ENCODE peak calls at places on chromosomes 13 and 19, in eight cellular contexts. One of them, this sample, is unnamed.

GRCh38 chr13:112454648-112455334 is 78.6 kb downstream of the SPACA7 start:
- DNase-seq in AG04449: no peak
- DNase-seq in MM.1S: no peak
- DNase-seq in AG09309: no peak
- DNase-seq in AG04450: no peak
- DNase-seq in colonic mucosa: no peak
- DNase-seq in fibroblast of lung: no peak
- DNase-seq in A673: no peak
- DNase-seq in this sample: no peak

GRCh38 chr13:114044486-114044885 is 70.6 kb upstream of the C13orf46 start:
- DNase-seq in fibroblast of lung: peak
- DNase-seq in colonic mucosa: no peak
- DNase-seq in A673: peak
- DNase-seq in AG09309: no peak
- DNase-seq in MM.1S: no peak
- DNase-seq in AG04449: no peak
- DNase-seq in AG04450: no peak
- DNase-seq in this sample: no peak

GRCh38 chr13:106599875-106600797 is 32.2 kb upstream of the ARGLU1 start:
- DNase-seq in AG09309: peak
- DNase-seq in fibroblast of lung: peak
- DNase-seq in MM.1S: no peak
- DNase-seq in AG04449: peak
- DNase-seq in colonic mucosa: peak
- DNase-seq in AG04450: peak
- DNase-seq in A673: peak
- DNase-seq in this sample: no peak

GRCh38 chr13:76293751-76294150 is 592.5 kb downstream of the KCTD12 start:
- DNase-seq in fibroblast of lung: peak
- DNase-seq in AG09309: no peak
- DNase-seq in AG04449: no peak
- DNase-seq in colonic mucosa: no peak
- DNase-seq in AG04450: no peak
- DNase-seq in MM.1S: no peak
- DNase-seq in A673: no peak
- DNase-seq in this sample: no peak

GRCh38 chr19:49553451-49554271 is 25.9 kb downstream of the RCN3 start:
- DNase-seq in AG04449: peak
- DNase-seq in fibroblast of lung: no peak
- DNase-seq in A673: no peak
- DNase-seq in MM.1S: no peak
- DNase-seq in AG09309: peak
- DNase-seq in colonic mucosa: peak
- DNase-seq in AG04450: no peak
- DNase-seq in this sample: no peak

GRCh38 chr13:38210928-38211596 is 138.6 kb upstream of the UFM1 start:
- DNase-seq in colonic mucosa: no peak
- DNase-seq in MM.1S: no peak
- DNase-seq in AG04450: no peak
- DNase-seq in fibroblast of lung: no peak
- DNase-seq in AG04449: no peak
- DNase-seq in AG09309: no peak
- DNase-seq in A673: no peak
- DNase-seq in this sample: no peak

GRCh38 chr13:72258340-72258981 is 391.5 kb upstream of the DACH1 start:
- DNase-seq in AG04449: no peak
- DNase-seq in AG04450: no peak
- DNase-seq in fibroblast of lung: no peak
- DNase-seq in MM.1S: no peak
- DNase-seq in colonic mucosa: no peak
- DNase-seq in AG09309: no peak
- DNase-seq in A673: no peak
- DNase-seq in this sample: no peak

GRCh38 chr19:19742773-19743172 is 9.9 kb upstream of the ZNF14 start:
- DNase-seq in MM.1S: no peak
- DNase-seq in colonic mucosa: no peak
- DNase-seq in AG04449: no peak
- DNase-seq in A673: no peak
- DNase-seq in fibroblast of lung: no peak
- DNase-seq in AG09309: no peak
- DNase-seq in AG04450: no peak
- DNase-seq in this sample: no peak

GRCh38 chr19:18476507-18477041 is 38.6 kb upstream of the ISYNA1 start:
- DNase-seq in AG09309: no peak
- DNase-seq in A673: no peak
- DNase-seq in AG04449: no peak
- DNase-seq in AG04450: no peak
- DNase-seq in MM.1S: no peak
- DNase-seq in colonic mucosa: no peak
- DNase-seq in fibroblast of lung: no peak
- DNase-seq in this sample: no peak

GRCh38 chr19:14718522-14719113 is 28.8 kb downstream of the ZNF333 start:
- DNase-seq in MM.1S: no peak
- DNase-seq in colonic mucosa: no peak
- DNase-seq in AG04450: no peak
- DNase-seq in AG04449: no peak
- DNase-seq in AG09309: no peak
- DNase-seq in A673: no peak
- DNase-seq in fibroblast of lung: peak
- DNase-seq in this sample: no peak

GRCh38 chr13:97397267-97397666 is 36.7 kb upstream of the RAP2A start:
- DNase-seq in AG04450: no peak
- DNase-seq in fibroblast of lung: no peak
- DNase-seq in AG09309: no peak
- DNase-seq in colonic mucosa: no peak
- DNase-seq in MM.1S: no peak
- DNase-seq in AG04449: no peak
- DNase-seq in A673: no peak
- DNase-seq in this sample: no peak

GRCh38 chr13:31431722-31432137 is 232.0 kb downstream of the B3GLCT start:
- DNase-seq in AG04449: no peak
- DNase-seq in AG09309: no peak
- DNase-seq in colonic mucosa: peak
- DNase-seq in AG04450: no peak
- DNase-seq in fibroblast of lung: peak
- DNase-seq in A673: peak
- DNase-seq in MM.1S: peak
- DNase-seq in this sample: peak

GRCh38 chr13:68696907-68697306 is 1410.7 kb upstream of the ATXN8OS start:
- DNase-seq in A673: no peak
- DNase-seq in fibroblast of lung: no peak
- DNase-seq in colonic mucosa: no peak
- DNase-seq in AG04450: no peak
- DNase-seq in AG04449: no peak
- DNase-seq in AG09309: no peak
- DNase-seq in MM.1S: no peak
- DNase-seq in this sample: no peak

GRCh38 chr13:81540777-81541176 is 1199.9 kb upstream of the SPRY2 start:
- DNase-seq in fibroblast of lung: peak
- DNase-seq in AG09309: no peak
- DNase-seq in AG04450: no peak
- DNase-seq in A673: peak
- DNase-seq in MM.1S: no peak
- DNase-seq in colonic mucosa: no peak
- DNase-seq in AG04449: no peak
- DNase-seq in this sample: no peak

DNA sequence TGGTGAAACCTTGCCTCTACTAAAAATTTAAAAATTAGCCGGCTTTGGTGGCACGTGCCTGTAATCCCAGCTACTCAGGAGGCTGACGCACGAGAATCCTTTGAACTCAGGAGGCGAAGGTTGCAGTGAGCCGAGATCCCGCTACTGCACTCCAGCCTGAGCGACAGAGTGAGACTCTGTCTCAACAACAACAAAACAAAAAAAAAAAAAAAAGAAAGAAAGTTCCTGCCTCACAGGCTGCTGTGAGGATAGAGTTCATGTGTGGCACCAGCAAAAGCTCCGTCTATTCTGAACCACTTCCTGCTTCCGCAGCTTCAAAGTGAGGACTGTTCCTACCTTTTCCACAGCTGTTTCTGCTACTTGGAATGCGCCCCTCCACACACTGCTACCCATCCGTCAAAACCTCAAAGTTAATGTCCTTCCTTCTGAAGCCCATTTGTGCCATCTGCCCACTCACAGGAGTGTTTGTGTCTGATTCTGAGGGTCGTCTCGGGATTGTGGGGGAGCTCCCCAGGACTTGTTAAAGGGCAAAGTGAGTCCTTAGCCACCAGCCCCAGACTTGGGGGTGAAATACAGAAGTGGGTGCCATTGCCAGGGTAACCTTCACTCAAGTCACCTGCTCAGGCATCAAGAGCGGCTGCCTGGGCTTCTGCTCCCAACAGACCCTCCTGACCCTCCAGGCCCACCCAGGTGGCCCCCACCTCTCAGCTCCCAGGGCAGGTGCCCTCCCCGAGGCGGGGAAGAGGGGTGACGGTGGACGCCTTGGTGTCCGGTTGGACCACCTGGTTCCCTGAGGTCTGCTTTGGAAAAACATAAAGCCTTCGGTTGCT is 2.9 kb downstream of the MFSD12 start:
- DNase-seq in colonic mucosa: no peak
- DNase-seq in AG09309: no peak
- DNase-seq in AG04449: no peak
- DNase-seq in MM.1S: peak
- DNase-seq in A673: no peak
- DNase-seq in AG04450: no peak
- DNase-seq in fibroblast of lung: no peak
- DNase-seq in this sample: no peak
- H3K4me3 ChIP-seq in colonic mucosa: no peak
- H3K4me3 ChIP-seq in AG09309: no peak
- H3K4me3 ChIP-seq in AG04449: peak
- H3K4me3 ChIP-seq in MM.1S: no peak
- H3K4me3 ChIP-seq in A673: no peak
- H3K4me3 ChIP-seq in AG04450: no peak
- H3K4me3 ChIP-seq in fibroblast of lung: no peak
- H3K4me3 ChIP-seq in this sample: no peak

DNA sequence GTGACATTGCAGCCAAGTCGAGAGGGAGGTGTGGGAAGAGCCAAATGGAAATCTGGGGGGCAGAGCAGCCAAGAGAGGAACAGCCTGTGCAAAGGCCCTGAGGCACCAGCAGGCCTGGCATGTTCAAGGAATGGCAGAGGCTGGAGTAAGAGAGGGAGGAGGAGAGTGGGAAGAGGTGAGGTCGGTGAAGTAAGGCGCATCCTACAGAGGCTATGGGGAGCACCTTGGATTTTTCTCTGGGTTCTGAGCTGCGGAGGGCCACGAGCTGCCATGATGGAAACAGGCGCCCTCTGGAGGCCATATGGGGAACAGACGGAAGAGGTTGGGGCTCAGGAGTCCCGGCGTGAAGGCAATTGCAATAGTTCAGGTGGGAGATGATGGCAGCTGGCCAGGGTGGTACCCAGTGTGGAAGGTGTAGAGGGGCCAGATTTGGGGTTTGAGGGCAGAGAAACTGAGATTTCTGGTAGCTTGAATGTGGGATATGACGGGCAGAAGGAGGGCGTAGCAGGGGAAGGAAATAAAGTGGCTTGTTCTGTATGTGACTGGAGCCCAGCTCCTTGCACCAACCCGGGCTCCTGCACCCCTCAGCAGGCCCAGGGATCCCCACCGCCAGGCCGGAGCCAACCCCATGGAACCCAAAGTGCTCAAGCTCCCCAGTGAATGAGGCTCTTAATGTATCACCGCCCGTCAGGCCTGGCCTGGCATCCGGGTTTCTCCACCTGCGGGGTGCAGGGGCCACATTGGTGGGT is 20.5 kb upstream of the STRN4 start:
- DNase-seq in MM.1S: peak
- DNase-seq in A673: peak
- DNase-seq in AG09309: no peak
- DNase-seq in AG04449: no peak
- DNase-seq in colonic mucosa: peak
- DNase-seq in fibroblast of lung: no peak
- DNase-seq in AG04450: no peak
- DNase-seq in this sample: no peak
- TF ChIP-seq CTCF in MM.1S: peak
- TF ChIP-seq CTCF in A673: peak
- TF ChIP-seq CTCF in AG09309: peak
- TF ChIP-seq CTCF in AG04449: peak
- TF ChIP-seq CTCF in colonic mucosa: peak
- TF ChIP-seq CTCF in fibroblast of lung: peak
- TF ChIP-seq CTCF in AG04450: peak
- TF ChIP-seq CTCF in this sample: peak

DNA sequence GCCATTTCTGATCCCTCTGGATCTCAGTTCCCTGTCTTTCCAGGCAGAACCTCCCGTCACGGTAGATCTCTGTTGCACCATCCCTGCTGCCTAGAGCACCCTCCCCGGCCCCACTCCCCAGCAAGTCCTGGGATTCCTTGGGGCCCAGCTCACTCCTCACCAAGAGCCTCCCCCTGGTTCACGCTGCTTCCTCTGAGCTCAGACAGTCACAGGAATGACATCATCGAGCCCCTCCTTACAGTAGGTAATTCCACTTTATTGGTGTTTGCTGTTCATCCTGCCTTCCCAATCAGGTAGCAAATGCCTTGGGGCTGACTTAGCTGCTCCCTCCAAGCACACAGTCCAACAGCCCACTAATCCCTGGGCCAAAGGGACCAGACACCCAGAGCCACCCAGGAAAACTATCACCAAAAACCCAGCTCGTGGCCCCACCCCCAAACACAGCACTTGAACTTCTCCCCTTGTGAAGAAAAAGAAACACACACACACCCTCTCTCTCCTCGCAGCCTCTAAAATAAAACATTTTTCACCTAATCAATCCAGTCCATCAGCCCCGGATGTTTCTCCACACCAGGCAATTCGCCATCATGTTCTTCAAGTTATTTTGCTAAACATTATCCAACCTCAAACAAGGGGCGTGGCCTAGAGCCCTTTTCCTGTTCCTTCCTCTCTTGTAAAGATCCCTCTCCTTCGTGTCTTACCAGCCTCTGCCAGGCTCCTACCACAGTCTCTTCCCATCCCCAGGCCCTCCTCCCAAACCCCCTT is 2.5 kb downstream of the NAPA start:
- DNase-seq in A673: no peak
- DNase-seq in fibroblast of lung: peak
- DNase-seq in AG09309: peak
- DNase-seq in MM.1S: no peak
- DNase-seq in AG04450: no peak
- DNase-seq in colonic mucosa: peak
- DNase-seq in AG04449: no peak
- DNase-seq in this sample: no peak
- H3K4me3 ChIP-seq in A673: no peak
- H3K4me3 ChIP-seq in fibroblast of lung: peak
- H3K4me3 ChIP-seq in AG09309: peak
- H3K4me3 ChIP-seq in MM.1S: no peak
- H3K4me3 ChIP-seq in AG04450: peak
- H3K4me3 ChIP-seq in colonic mucosa: peak
- H3K4me3 ChIP-seq in AG04449: no peak
- H3K4me3 ChIP-seq in this sample: no peak

GRCh38 chr19:43224855-43225253 is 19.4 kb upstream of the PSG4 start:
- DNase-seq in AG04449: no peak
- DNase-seq in AG04450: no peak
- DNase-seq in fibroblast of lung: no peak
- DNase-seq in A673: no peak
- DNase-seq in AG09309: no peak
- DNase-seq in MM.1S: no peak
- DNase-seq in colonic mucosa: no peak
- DNase-seq in this sample: no peak

DNA sequence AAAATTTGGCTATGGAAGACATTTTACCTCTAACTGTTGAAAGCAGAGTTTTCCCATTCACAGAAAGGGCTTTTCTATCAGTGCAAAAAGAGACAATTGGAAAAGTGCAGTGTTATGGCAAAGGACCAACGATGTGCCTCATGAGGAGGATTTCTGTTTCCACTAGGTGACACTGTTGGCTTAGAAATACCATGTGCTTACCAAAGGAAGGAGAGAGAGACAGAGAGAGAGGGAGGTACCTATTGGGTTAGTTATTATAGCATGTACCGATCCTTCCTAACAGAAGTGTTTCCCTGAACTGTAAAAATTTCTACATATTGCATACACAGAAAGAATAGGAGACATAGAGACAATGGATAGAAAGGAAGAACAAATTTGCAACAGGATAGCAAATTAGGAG is 23.9 kb upstream of the PSG4 start:
- DNase-seq in A673: no peak
- DNase-seq in AG04450: no peak
- DNase-seq in MM.1S: peak
- DNase-seq in AG04449: peak
- DNase-seq in AG09309: no peak
- DNase-seq in colonic mucosa: no peak
- DNase-seq in fibroblast of lung: no peak
- DNase-seq in this sample: no peak
- TF ChIP-seq CTCF in A673: no peak
- TF ChIP-seq CTCF in AG04450: peak
- TF ChIP-seq CTCF in MM.1S: peak
- TF ChIP-seq CTCF in AG04449: peak
- TF ChIP-seq CTCF in AG09309: peak
- TF ChIP-seq CTCF in colonic mucosa: no peak
- TF ChIP-seq CTCF in fibroblast of lung: no peak
- TF ChIP-seq CTCF in this sample: no peak

This sample was measured in GM12864.